ENCODE peak calls at places on chromosomes 1 and 21, in four cellular contexts. S is K562, E is body of pancreas, U is breast epithelium. R is an unnamed sample.

GRCh38 chr1:12405325-12406217 is 175.7 kb downstream of the VPS13D start:
- DNase-seq in E (peak), U (peak), S (peak), R (peak)

GRCh38 chr1:9753121-9753531 is 70.6 kb downstream of the CLSTN1 start:
- DNase-seq in U (no peak), S (no peak), E (peak), R (no peak)

GRCh38 chr21:39347537-39347936 is 1.4 kb downstream of the HMGN1 start:
- DNase-seq in E (no peak), U (no peak), S (no peak), R (no peak)

GRCh38 chr1:151611288-151611790 is 511 bp upstream of the SNX27 start:
- DNase-seq in U (peak), E (no peak), S (no peak), R (peak)

GRCh38 chr21:45325206-45326168 is 37.8 kb upstream of the POFUT2 start:
- DNase-seq in E (no peak), U (no peak), S (no peak), R (no peak)

GRCh38 chr1:7177438-7178126 is 392.3 kb downstream of the CAMTA1 start:
- DNase-seq in S (no peak), U (no peak), E (no peak), R (no peak)

GRCh38 chr1:205191617-205192016 is 19.9 kb downstream of the DSTYK start:
- DNase-seq in E (no peak), U (no peak), S (no peak), R (no peak)

GRCh38 chr1:154358519-154358918 is 33.2 kb downstream of the ATP8B2 start:
- DNase-seq in U (no peak), S (no peak), E (no peak), R (no peak)

GRCh38 chr1:245363821-245364220 is 209.0 kb downstream of the KIF26B start:
- DNase-seq in U (no peak), E (no peak), S (no peak), R (no peak)

GRCh38 chr1:40122865-40123264 is 25.8 kb upstream of the PPT1 start:
- DNase-seq in S (peak), E (no peak), U (no peak), R (no peak)

GRCh38 chr1:16122916-16123315 is 33.0 kb downstream of the EPHA2 start:
- DNase-seq in S (no peak), E (peak), U (peak), R (peak)

GRCh38 chr1:35851175-35851869 is 31.7 kb upstream of the AGO1 start:
- DNase-seq in U (no peak), E (no peak), S (no peak), R (no peak)

GRCh38 chr1:156233421-156234127 is 8.4 kb upstream of the BGLAP start:
- DNase-seq in E (no peak), U (no peak), S (no peak), R (no peak)

GRCh38 chr21:25827513-25827912 is 92.7 kb downstream of the GABPA start:
- DNase-seq in U (no peak), E (no peak), S (no peak), R (no peak)

GRCh38 chr1:220001095-220001501 is 45.2 kb downstream of the EPRS1 start:
- DNase-seq in E (no peak), S (no peak), U (no peak), R (no peak)

GRCh38 chr1:112761714-112762480 is 46.8 kb upstream of the PPM1J start:
- DNase-seq in E (no peak), S (no peak), U (no peak), R (no peak)

GRCh38 chr1:110309768-110310167 is 29.4 kb upstream of the RBM15 start:
- DNase-seq in U (no peak), S (no peak), E (no peak), R (no peak)

GRCh38 chr1:234866007-234866866 is 256.3 kb upstream of the IRF2BP2 start:
- DNase-seq in S (peak), E (peak), U (peak), R (no peak)

GRCh38 chr1:27145934-27146354 is 9.0 kb downstream of the SLC9A1 start:
- DNase-seq in S (peak), U (no peak), E (no peak), R (no peak)

GRCh38 chr1:19349999-19350398 is 37.9 kb downstream of the SLC66A1 start:
- DNase-seq in S (no peak), U (no peak), E (no peak), R (no peak)

GRCh38 chr1:62725981-62726588 is 37.9 kb upstream of the DOCK7 start:
- DNase-seq in U (no peak), S (no peak), E (no peak), R (no peak)

GRCh38 chr21:35333831-35334593 is 284.9 kb upstream of the RUNX1 start:
- DNase-seq in S (peak), U (no peak), E (no peak), R (no peak)

GRCh38 chr1:86788300-86789206 is 84.2 kb downstream of the SH3GLB1 start:
- DNase-seq in E (no peak), S (no peak), U (no peak), R (peak)

GRCh38 chr1:224959656-224960055 is 30.2 kb downstream of the DNAH14 start:
- DNase-seq in E (no peak), S (no peak), U (no peak), R (no peak)

GRCh38 chr1:66012076-66012769 is 219.5 kb downstream of the PDE4B start:
- DNase-seq in S (no peak), E (no peak), U (no peak), R (no peak)

GRCh38 chr1:168683871-168684270 is 45.1 kb downstream of the DPT start:
- DNase-seq in U (no peak), S (no peak), E (no peak), R (no peak)

GRCh38 chr1:55127827-55128343 is 87.3 kb downstream of the USP24 start:
- DNase-seq in U (no peak), E (no peak), S (no peak), R (no peak)

GRCh38 chr1:77834771-77835334 is 53.6 kb upstream of the NEXN start:
- DNase-seq in E (peak), S (no peak), U (peak), R (no peak)

GRCh38 chr1:81549588-81550127 is 251.1 kb upstream of the ADGRL2 start:
- DNase-seq in S (no peak), U (no peak), E (no peak), R (no peak)
- H3K27ac ChIP-seq in S (no peak), U (peak), E (no peak), R (no peak)

DNA sequence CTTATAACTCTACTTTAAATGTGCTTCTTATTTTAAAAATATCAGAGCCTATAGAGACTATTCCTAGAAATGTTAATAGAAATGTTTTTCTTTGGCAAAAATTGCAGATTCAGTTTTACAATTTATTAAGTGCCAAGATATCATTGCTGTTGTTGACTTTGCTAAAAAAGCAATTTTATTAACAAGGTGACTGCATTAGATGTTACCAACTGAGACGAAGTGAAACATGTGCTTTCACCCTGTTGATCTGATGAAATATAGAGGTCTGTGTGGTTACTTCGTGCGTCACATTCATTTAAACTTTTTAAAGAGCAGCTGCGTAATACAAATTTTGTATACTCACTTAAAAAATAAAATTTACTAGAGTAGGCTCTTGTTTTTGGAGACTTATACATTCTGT is 465.7 kb downstream of the USP25 start:
- DNase-seq in U (no peak), E (no peak), S (no peak), R (no peak)
- H3K4me3 ChIP-seq in U (peak), E (no peak), S (no peak), R (no peak)

GRCh38 chr1:939511-940107 is 15.9 kb downstream of the SAMD11 start:
- DNase-seq in E (no peak), S (no peak), U (no peak), R (no peak)
- H3K27ac ChIP-seq in E (no peak), S (no peak), U (no peak), R (no peak)

GRCh38 chr1:177163844-177164379 is 600 bp downstream of the ASTN1 start:
- DNase-seq in E (no peak), U (no peak), S (no peak), R (no peak)
- H3K4me3 ChIP-seq in E (no peak), U (peak), S (no peak), R (no peak)

DNA sequence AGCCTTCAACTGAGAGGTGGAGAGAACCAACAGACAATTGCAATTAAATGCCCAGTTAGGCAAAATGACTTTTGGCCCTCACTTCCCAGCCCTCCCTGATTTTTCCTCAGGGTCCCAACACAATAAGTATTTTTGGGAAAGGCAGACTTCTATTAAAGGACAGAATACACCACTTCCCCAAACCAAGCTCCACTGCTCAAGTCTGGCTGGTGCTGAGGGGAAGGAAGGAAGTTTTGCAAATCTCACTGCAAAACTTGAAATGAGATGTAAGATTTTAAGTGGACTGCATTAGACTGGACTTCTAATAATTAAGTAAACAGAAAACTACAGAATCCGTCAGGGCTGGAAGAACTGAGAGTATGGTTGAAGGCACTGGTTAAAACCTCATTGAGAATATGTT is 32.2 kb upstream of the CD1D start:
- DNase-seq in E (no peak), U (no peak), S (no peak), R (no peak)
- H3K27ac ChIP-seq in E (no peak), U (no peak), S (no peak), R (no peak)

GRCh38 chr1:1894354-1895049 is 3.6 kb upstream of the GNB1 start:
- DNase-seq in S (no peak), E (peak), U (no peak), R (no peak)
- H3K4me3 ChIP-seq in S (no peak), E (no peak), U (peak), R (no peak)

GRCh38 chr1:53195913-53196484 is 625 bp upstream of the CPT2 start:
- DNase-seq in U (no peak), E (no peak), S (no peak), R (no peak)
- H3K27ac ChIP-seq in U (peak), E (peak), S (peak), R (no peak)

GRCh38 chr1:223771469-223771813 is 59.1 kb downstream of the CAPN2 start:
- DNase-seq in E (no peak), U (no peak), S (no peak), R (no peak)

GRCh38 chr1:223771814-223772770 is 59.8 kb downstream of the CAPN2 start:
- DNase-seq in E (peak), S (peak), U (peak), R (peak)

GRCh38 chr1:223772771-223773160 is 60.4 kb downstream of the CAPN2 start:
- DNase-seq in U (no peak), S (no peak), E (no peak), R (no peak)

GRCh38 chr1:223774133-223774811 is 61.9 kb downstream of the CAPN2 start:
- DNase-seq in U (no peak), S (no peak), E (no peak), R (no peak)

DNA sequence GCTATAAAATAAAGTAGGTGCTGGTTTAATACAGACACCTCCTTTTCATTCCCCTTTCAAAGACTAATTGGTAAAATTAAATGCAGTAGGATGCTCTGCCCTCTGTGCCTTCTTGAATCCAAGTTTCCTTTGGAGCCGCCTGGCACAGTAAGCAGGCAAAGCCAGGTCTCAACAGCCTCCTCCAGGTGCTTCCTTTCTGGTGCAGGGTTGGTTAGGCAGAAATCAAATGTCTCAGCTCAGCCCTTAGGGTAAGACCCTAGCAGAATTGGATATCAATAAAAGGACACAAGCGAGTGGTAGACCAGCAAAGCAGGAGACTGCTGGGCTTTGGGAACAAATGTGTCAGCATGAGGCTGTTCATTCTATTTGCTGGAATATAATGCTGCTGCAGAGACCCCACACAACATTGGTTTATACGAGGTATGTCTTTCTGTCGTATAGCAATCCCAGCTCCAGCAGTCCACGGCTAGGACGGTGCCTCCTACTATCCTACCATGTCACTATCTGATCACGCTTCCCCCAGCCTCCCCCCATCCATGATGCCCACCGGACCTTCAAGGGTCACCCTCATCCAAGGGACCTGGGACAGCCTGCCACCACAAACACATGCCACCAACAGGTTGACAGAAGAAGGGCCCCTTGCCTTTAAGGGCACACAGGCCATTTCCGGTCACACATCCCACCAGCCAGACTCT is 58.4 kb downstream of the CAPN2 start:
- DNase-seq in U (peak), S (no peak), E (no peak), R (no peak)
- H3K4me3 ChIP-seq in U (no peak), S (no peak), E (no peak), R (no peak)

GRCh38 chr1:231094421-231094820 is 54.4 kb upstream of the FAM89A start:
- DNase-seq in S (no peak), U (no peak), E (no peak), R (no peak)
- H3K27ac ChIP-seq in S (no peak), U (no peak), E (no peak), R (no peak)

DNA sequence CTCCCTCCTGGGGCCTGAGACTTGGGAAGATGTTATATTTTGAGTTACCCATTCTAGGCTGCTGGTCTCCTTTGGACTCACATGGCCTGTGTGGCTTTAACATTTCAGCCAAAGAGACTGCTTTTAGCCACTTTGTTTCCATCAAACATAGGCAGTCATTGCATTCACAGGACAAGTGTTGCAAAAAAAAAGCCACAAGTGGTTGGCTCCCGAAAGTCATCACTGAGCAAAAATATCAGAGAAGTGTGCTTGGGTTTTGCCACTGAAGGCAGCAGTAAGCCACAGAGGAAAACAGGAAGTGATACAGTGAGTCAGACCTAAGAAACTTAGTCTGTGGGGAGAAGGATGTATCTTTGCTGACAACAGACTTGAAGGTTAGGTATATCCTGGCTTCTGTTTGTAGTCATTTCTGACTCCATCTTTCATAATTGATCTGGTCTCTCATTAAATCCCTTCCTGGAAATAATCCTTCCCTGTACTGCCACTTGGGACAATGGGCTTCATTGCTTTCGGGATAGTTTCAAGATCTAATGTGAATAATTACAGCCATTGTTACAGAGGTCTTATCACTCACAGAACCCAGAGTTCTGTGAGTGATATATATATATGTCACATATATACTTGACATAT is 80.9 kb downstream of the COLGALT2 start:
- DNase-seq in E (no peak), S (no peak), U (no peak), R (no peak)
- H3K4me3 ChIP-seq in E (no peak), S (no peak), U (no peak), R (no peak)